ENCODE peak calls at places on chromosomes 7 and 10, in nine cellular contexts. One of them, this sample, is unnamed.

GRCh38 chr7:147833549-147833948 is 757.0 kb upstream of the C7orf33 start:
- DNase-seq in retina: peak
- DNase-seq in GM13977: no peak
- DNase-seq in osteocyte: no peak
- DNase-seq in fibroblast of the aortic adventitia: no peak
- DNase-seq in choroid plexus epithelial cell: no peak
- DNase-seq in activated T-cell treated with anti-CD3 and anti-CD28 coated beads, Interleukin-2, amount 50 U/mL, for 72 hours: no peak
- DNase-seq in GM04504: no peak
- DNase-seq in effector memory CD8-positive, alpha-beta T cell: no peak
- DNase-seq in this sample: no peak

GRCh38 chr10:7710446-7710845 is 7.3 kb downstream of the ITIH2 start:
- DNase-seq in fibroblast of the aortic adventitia: no peak
- DNase-seq in GM04504: no peak
- DNase-seq in retina: no peak
- DNase-seq in activated T-cell treated with anti-CD3 and anti-CD28 coated beads, Interleukin-2, amount 50 U/mL, for 72 hours: no peak
- DNase-seq in choroid plexus epithelial cell: no peak
- DNase-seq in GM13977: no peak
- DNase-seq in effector memory CD8-positive, alpha-beta T cell: no peak
- DNase-seq in osteocyte: no peak
- DNase-seq in this sample: no peak

GRCh38 chr10:14478639-14479038 is 147.9 kb upstream of the FRMD4A start:
- DNase-seq in choroid plexus epithelial cell: peak
- DNase-seq in GM13977: peak
- DNase-seq in osteocyte: peak
- DNase-seq in retina: peak
- DNase-seq in GM04504: peak
- DNase-seq in effector memory CD8-positive, alpha-beta T cell: no peak
- DNase-seq in fibroblast of the aortic adventitia: peak
- DNase-seq in activated T-cell treated with anti-CD3 and anti-CD28 coated beads, Interleukin-2, amount 50 U/mL, for 72 hours: peak
- DNase-seq in this sample: no peak

GRCh38 chr7:73770860-73771665 is 993 bp upstream of the CLDN3 start:
- DNase-seq in retina: no peak
- DNase-seq in osteocyte: no peak
- DNase-seq in activated T-cell treated with anti-CD3 and anti-CD28 coated beads, Interleukin-2, amount 50 U/mL, for 72 hours: no peak
- DNase-seq in fibroblast of the aortic adventitia: no peak
- DNase-seq in GM13977: no peak
- DNase-seq in effector memory CD8-positive, alpha-beta T cell: no peak
- DNase-seq in choroid plexus epithelial cell: no peak
- DNase-seq in GM04504: no peak
- DNase-seq in this sample: no peak

GRCh38 chr7:104431930-104432329 is 103.5 kb downstream of the LHFPL3 start:
- DNase-seq in retina: no peak
- DNase-seq in fibroblast of the aortic adventitia: no peak
- DNase-seq in GM13977: no peak
- DNase-seq in effector memory CD8-positive, alpha-beta T cell: no peak
- DNase-seq in choroid plexus epithelial cell: no peak
- DNase-seq in GM04504: no peak
- DNase-seq in activated T-cell treated with anti-CD3 and anti-CD28 coated beads, Interleukin-2, amount 50 U/mL, for 72 hours: no peak
- DNase-seq in osteocyte: no peak
- DNase-seq in this sample: no peak

GRCh38 chr7:30988346-30989005 is 24.7 kb downstream of the GHRHR start:
- DNase-seq in effector memory CD8-positive, alpha-beta T cell: no peak
- DNase-seq in osteocyte: no peak
- DNase-seq in GM04504: no peak
- DNase-seq in fibroblast of the aortic adventitia: no peak
- DNase-seq in retina: peak
- DNase-seq in GM13977: no peak
- DNase-seq in choroid plexus epithelial cell: no peak
- DNase-seq in activated T-cell treated with anti-CD3 and anti-CD28 coated beads, Interleukin-2, amount 50 U/mL, for 72 hours: no peak
- DNase-seq in this sample: no peak

GRCh38 chr7:26097837-26098668 is 53.9 kb upstream of the NFE2L3 start:
- DNase-seq in fibroblast of the aortic adventitia: no peak
- DNase-seq in osteocyte: no peak
- DNase-seq in activated T-cell treated with anti-CD3 and anti-CD28 coated beads, Interleukin-2, amount 50 U/mL, for 72 hours: no peak
- DNase-seq in retina: no peak
- DNase-seq in GM13977: no peak
- DNase-seq in choroid plexus epithelial cell: no peak
- DNase-seq in effector memory CD8-positive, alpha-beta T cell: no peak
- DNase-seq in GM04504: no peak
- DNase-seq in this sample: peak

GRCh38 chr10:17528296-17528862 is 74.0 kb upstream of the ST8SIA6 start:
- DNase-seq in retina: no peak
- DNase-seq in fibroblast of the aortic adventitia: no peak
- DNase-seq in choroid plexus epithelial cell: peak
- DNase-seq in activated T-cell treated with anti-CD3 and anti-CD28 coated beads, Interleukin-2, amount 50 U/mL, for 72 hours: no peak
- DNase-seq in GM13977: no peak
- DNase-seq in GM04504: no peak
- DNase-seq in osteocyte: no peak
- DNase-seq in effector memory CD8-positive, alpha-beta T cell: no peak
- DNase-seq in this sample: no peak

GRCh38 chr7:8881916-8882315 is 448.5 kb downstream of the NXPH1 start:
- DNase-seq in activated T-cell treated with anti-CD3 and anti-CD28 coated beads, Interleukin-2, amount 50 U/mL, for 72 hours: no peak
- DNase-seq in fibroblast of the aortic adventitia: no peak
- DNase-seq in GM13977: no peak
- DNase-seq in effector memory CD8-positive, alpha-beta T cell: no peak
- DNase-seq in osteocyte: no peak
- DNase-seq in GM04504: no peak
- DNase-seq in retina: no peak
- DNase-seq in choroid plexus epithelial cell: peak
- DNase-seq in this sample: no peak

GRCh38 chr7:66279912-66280311 is 74.8 kb downstream of the TPST1 start:
- DNase-seq in effector memory CD8-positive, alpha-beta T cell: no peak
- DNase-seq in GM04504: no peak
- DNase-seq in choroid plexus epithelial cell: no peak
- DNase-seq in fibroblast of the aortic adventitia: no peak
- DNase-seq in retina: peak
- DNase-seq in GM13977: no peak
- DNase-seq in osteocyte: no peak
- DNase-seq in activated T-cell treated with anti-CD3 and anti-CD28 coated beads, Interleukin-2, amount 50 U/mL, for 72 hours: no peak
- DNase-seq in this sample: no peak

GRCh38 chr7:11130012-11130411 is 156.3 kb downstream of the PHF14 start:
- DNase-seq in fibroblast of the aortic adventitia: no peak
- DNase-seq in retina: no peak
- DNase-seq in choroid plexus epithelial cell: peak
- DNase-seq in GM13977: no peak
- DNase-seq in GM04504: no peak
- DNase-seq in effector memory CD8-positive, alpha-beta T cell: no peak
- DNase-seq in activated T-cell treated with anti-CD3 and anti-CD28 coated beads, Interleukin-2, amount 50 U/mL, for 72 hours: peak
- DNase-seq in osteocyte: no peak
- DNase-seq in this sample: no peak

GRCh38 chr7:69813637-69814240 is 215.5 kb downstream of the AUTS2 start:
- DNase-seq in GM04504: no peak
- DNase-seq in osteocyte: no peak
- DNase-seq in GM13977: no peak
- DNase-seq in effector memory CD8-positive, alpha-beta T cell: no peak
- DNase-seq in activated T-cell treated with anti-CD3 and anti-CD28 coated beads, Interleukin-2, amount 50 U/mL, for 72 hours: no peak
- DNase-seq in fibroblast of the aortic adventitia: peak
- DNase-seq in choroid plexus epithelial cell: no peak
- DNase-seq in retina: no peak
- DNase-seq in this sample: no peak

GRCh38 chr10:126969310-126969709 is 64.1 kb downstream of the DOCK1 start:
- DNase-seq in choroid plexus epithelial cell: peak
- DNase-seq in GM13977: no peak
- DNase-seq in retina: peak
- DNase-seq in effector memory CD8-positive, alpha-beta T cell: no peak
- DNase-seq in osteocyte: no peak
- DNase-seq in activated T-cell treated with anti-CD3 and anti-CD28 coated beads, Interleukin-2, amount 50 U/mL, for 72 hours: no peak
- DNase-seq in GM04504: no peak
- DNase-seq in fibroblast of the aortic adventitia: peak
- DNase-seq in this sample: no peak

GRCh38 chr10:103504181-103504783 is 10.8 kb downstream of the NEURL1 start:
- DNase-seq in GM13977: peak
- DNase-seq in effector memory CD8-positive, alpha-beta T cell: peak
- DNase-seq in activated T-cell treated with anti-CD3 and anti-CD28 coated beads, Interleukin-2, amount 50 U/mL, for 72 hours: peak
- DNase-seq in osteocyte: no peak
- DNase-seq in GM04504: no peak
- DNase-seq in choroid plexus epithelial cell: peak
- DNase-seq in retina: no peak
- DNase-seq in fibroblast of the aortic adventitia: peak
- DNase-seq in this sample: no peak

GRCh38 chr7:16091951-16092350 is 329.4 kb downstream of the CRPPA start:
- DNase-seq in retina: no peak
- DNase-seq in osteocyte: no peak
- DNase-seq in activated T-cell treated with anti-CD3 and anti-CD28 coated beads, Interleukin-2, amount 50 U/mL, for 72 hours: no peak
- DNase-seq in fibroblast of the aortic adventitia: peak
- DNase-seq in choroid plexus epithelial cell: peak
- DNase-seq in GM13977: no peak
- DNase-seq in effector memory CD8-positive, alpha-beta T cell: no peak
- DNase-seq in GM04504: no peak
- DNase-seq in this sample: no peak

GRCh38 chr7:102305414-102306268 is 19.0 kb downstream of the SH2B2 start:
- DNase-seq in fibroblast of the aortic adventitia: no peak
- DNase-seq in activated T-cell treated with anti-CD3 and anti-CD28 coated beads, Interleukin-2, amount 50 U/mL, for 72 hours: no peak
- DNase-seq in osteocyte: no peak
- DNase-seq in effector memory CD8-positive, alpha-beta T cell: no peak
- DNase-seq in retina: no peak
- DNase-seq in choroid plexus epithelial cell: no peak
- DNase-seq in GM13977: peak
- DNase-seq in GM04504: no peak
- DNase-seq in this sample: no peak

GRCh38 chr10:90947025-90947960 is 26.4 kb upstream of the ANKRD1 start:
- DNase-seq in effector memory CD8-positive, alpha-beta T cell: no peak
- DNase-seq in fibroblast of the aortic adventitia: no peak
- DNase-seq in osteocyte: no peak
- DNase-seq in choroid plexus epithelial cell: peak
- DNase-seq in GM04504: no peak
- DNase-seq in GM13977: peak
- DNase-seq in retina: no peak
- DNase-seq in activated T-cell treated with anti-CD3 and anti-CD28 coated beads, Interleukin-2, amount 50 U/mL, for 72 hours: no peak
- DNase-seq in this sample: no peak

GRCh38 chr7:94395141-94396041 is 696 bp downstream of the COL1A2 start:
- DNase-seq in GM13977: peak
- DNase-seq in osteocyte: no peak
- DNase-seq in retina: peak
- DNase-seq in fibroblast of the aortic adventitia: peak
- DNase-seq in effector memory CD8-positive, alpha-beta T cell: no peak
- DNase-seq in choroid plexus epithelial cell: peak
- DNase-seq in activated T-cell treated with anti-CD3 and anti-CD28 coated beads, Interleukin-2, amount 50 U/mL, for 72 hours: peak
- DNase-seq in GM04504: no peak
- DNase-seq in this sample: no peak

GRCh38 chr10:5506246-5506645 is 6.9 kb upstream of the CALML5 start:
- DNase-seq in activated T-cell treated with anti-CD3 and anti-CD28 coated beads, Interleukin-2, amount 50 U/mL, for 72 hours: no peak
- DNase-seq in effector memory CD8-positive, alpha-beta T cell: no peak
- DNase-seq in GM04504: no peak
- DNase-seq in retina: no peak
- DNase-seq in choroid plexus epithelial cell: no peak
- DNase-seq in fibroblast of the aortic adventitia: no peak
- DNase-seq in osteocyte: no peak
- DNase-seq in GM13977: no peak
- DNase-seq in this sample: no peak

GRCh38 chr10:99565166-99565565 is 32.4 kb downstream of the NKX2-3 start:
- DNase-seq in choroid plexus epithelial cell: no peak
- DNase-seq in effector memory CD8-positive, alpha-beta T cell: no peak
- DNase-seq in osteocyte: no peak
- DNase-seq in GM13977: no peak
- DNase-seq in retina: no peak
- DNase-seq in fibroblast of the aortic adventitia: no peak
- DNase-seq in activated T-cell treated with anti-CD3 and anti-CD28 coated beads, Interleukin-2, amount 50 U/mL, for 72 hours: no peak
- DNase-seq in GM04504: no peak
- DNase-seq in this sample: no peak

This sample was measured in naive thymus-derived CD4-positive, alpha-beta T cell.